ENCODE peak calls at places on chromosome 9, in seven cellular contexts. U is mammary epithelial cell, L is HepG2, P is A549, F is astrocyte, E is PC-3, H is neural progenitor cell. S is an unnamed sample.

GRCh38 chr9:135443811-135444470 is 35.6 kb upstream of the PPP1R26 start:
- DNase-seq in F (no peak), L (no peak), P (no peak), U (no peak), H (peak; percentile 42), E (no peak), S (no peak)

GRCh38 chr9:133767625-133768024 is 29.5 kb upstream of the SARDH start:
- DNase-seq in L (no peak), F (no peak), E (no peak), U (no peak), H (no peak), P (no peak), S (no peak)

GRCh38 chr9:38359689-38360385 is 32.7 kb upstream of the ALDH1B1 start:
- DNase-seq in L (no peak), H (no peak), F (peak; percentile 29), U (no peak), E (no peak), P (no peak), S (peak; percentile 50)

GRCh38 chr9:132243156-132244074 is 81.6 kb downstream of the NTNG2 start:
- DNase-seq in E (peak; percentile 37), P (no peak), F (no peak), U (no peak), L (peak; percentile 10), H (no peak), S (no peak)

GRCh38 chr9:93577045-93577939 is 908 bp downstream of the PHF2 start:
- DNase-seq in F (no peak), L (no peak), U (peak; percentile 40), P (no peak), E (peak; percentile 60), H (peak; percentile 38), S (no peak)

GRCh38 chr9:133738039-133738805 is at the start of gene SARDH:
- DNase-seq in L (peak; percentile 77), H (peak; percentile 84), U (no peak), P (no peak), F (peak; percentile 16), E (peak; percentile 25), S (peak; percentile 48)

GRCh38 chr9:133730994-133731715 is 7.0 kb downstream of the SARDH start:
- DNase-seq in E (no peak), U (no peak), P (no peak), F (no peak), L (no peak), H (peak; percentile 1), S (no peak)

GRCh38 chr9:116661037-116661954 is 25.8 kb upstream of the TRIM32 start:
- DNase-seq in P (peak; percentile 81), H (peak; percentile 82), E (peak; percentile 58), L (peak; percentile 57), U (peak; percentile 67), F (peak; percentile 60), S (peak; percentile 87)

GRCh38 chr9:38224941-38225340 is 155.9 kb upstream of the SHB start:
- DNase-seq in F (no peak), H (no peak), U (no peak), P (no peak), L (no peak), E (no peak), S (no peak)

GRCh38 chr9:105296889-105297288 is 52.4 kb downstream of the SLC44A1 start:
- DNase-seq in E (peak; percentile 66), P (peak; percentile 83), U (peak; percentile 96), H (peak; percentile 31), L (peak; percentile 90), F (peak; percentile 96), S (peak; percentile 96)

GRCh38 chr9:111805841-111806241 is 11.1 kb upstream of the SHOC1 start:
- DNase-seq in F (peak; percentile 78), E (peak; percentile 88), L (no peak), H (no peak), U (peak; percentile 98), P (peak; percentile 64), S (peak; percentile 55)

GRCh38 chr9:100575765-100576368 is 2.0 kb upstream of the CAVIN4 start:
- DNase-seq in E (peak; percentile 68), U (peak; percentile 64), F (peak; percentile 90), H (no peak), L (no peak), P (no peak), S (peak; percentile 52)

GRCh38 chr9:92975452-92975770 is 28.1 kb downstream of the FGD3 start:
- DNase-seq in F (no peak), P (no peak), E (no peak), H (no peak), U (no peak), L (no peak), S (no peak)

GRCh38 chr9:15115702-15116639 is 191.0 kb downstream of the TTC39B start:
- DNase-seq in F (no peak), H (peak; percentile 51), U (no peak), P (no peak), L (no peak), E (peak; percentile 3), S (peak; percentile 28)

GRCh38 chr9:13933268-13933656 is 380.7 kb downstream of the NFIB start:
- DNase-seq in F (no peak), L (no peak), H (no peak), U (no peak), E (no peak), P (no peak), S (no peak)

GRCh38 chr9:89943309-89943708 is 338.5 kb downstream of the GADD45G start:
- DNase-seq in E (no peak), U (no peak), P (no peak), F (no peak), L (no peak), H (no peak), S (no peak)

GRCh38 chr9:89942643-89943042 is 337.8 kb downstream of the GADD45G start:
- DNase-seq in P (no peak), L (no peak), U (no peak), H (no peak), F (no peak), E (no peak), S (no peak)

GRCh38 chr9:89943728-89944127 is 338.9 kb downstream of the GADD45G start:
- DNase-seq in H (no peak), P (no peak), E (no peak), L (no peak), F (no peak), U (no peak), S (no peak)

GRCh38 chr9:89946741-89947140 is 341.9 kb downstream of the GADD45G start:
- DNase-seq in H (no peak), U (no peak), L (no peak), P (no peak), F (no peak), E (no peak), S (no peak)

DNA sequence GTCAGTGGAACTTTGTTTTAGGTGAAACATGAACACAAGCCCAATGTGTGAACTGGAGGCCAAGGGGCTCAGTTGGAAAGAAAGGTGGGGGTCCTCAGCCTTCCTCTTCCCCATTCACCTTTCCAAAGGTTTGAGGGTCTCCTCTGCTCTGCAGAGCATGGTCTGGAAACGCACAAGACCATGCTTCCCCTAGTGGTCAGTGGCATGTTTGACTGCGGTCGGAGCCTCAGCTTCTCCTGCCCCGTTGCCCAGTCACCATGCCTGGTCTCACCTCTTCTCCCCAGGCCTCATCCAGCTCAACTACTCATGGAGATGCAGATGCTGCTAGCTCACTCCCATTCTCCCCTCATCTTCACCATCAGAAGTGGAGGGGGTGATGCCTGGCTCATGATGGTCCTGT is 340.3 kb downstream of the GADD45G start:
- DNase-seq in H (peak; percentile 21), L (no peak), F (no peak), U (no peak), P (no peak), E (no peak), S (no peak)
- TF ChIP-seq CTCF in H (peak; percentile 37), L (peak; percentile 30), F (no peak), U (no peak), P (no peak), E (peak; percentile 28), S (no peak)

DNA sequence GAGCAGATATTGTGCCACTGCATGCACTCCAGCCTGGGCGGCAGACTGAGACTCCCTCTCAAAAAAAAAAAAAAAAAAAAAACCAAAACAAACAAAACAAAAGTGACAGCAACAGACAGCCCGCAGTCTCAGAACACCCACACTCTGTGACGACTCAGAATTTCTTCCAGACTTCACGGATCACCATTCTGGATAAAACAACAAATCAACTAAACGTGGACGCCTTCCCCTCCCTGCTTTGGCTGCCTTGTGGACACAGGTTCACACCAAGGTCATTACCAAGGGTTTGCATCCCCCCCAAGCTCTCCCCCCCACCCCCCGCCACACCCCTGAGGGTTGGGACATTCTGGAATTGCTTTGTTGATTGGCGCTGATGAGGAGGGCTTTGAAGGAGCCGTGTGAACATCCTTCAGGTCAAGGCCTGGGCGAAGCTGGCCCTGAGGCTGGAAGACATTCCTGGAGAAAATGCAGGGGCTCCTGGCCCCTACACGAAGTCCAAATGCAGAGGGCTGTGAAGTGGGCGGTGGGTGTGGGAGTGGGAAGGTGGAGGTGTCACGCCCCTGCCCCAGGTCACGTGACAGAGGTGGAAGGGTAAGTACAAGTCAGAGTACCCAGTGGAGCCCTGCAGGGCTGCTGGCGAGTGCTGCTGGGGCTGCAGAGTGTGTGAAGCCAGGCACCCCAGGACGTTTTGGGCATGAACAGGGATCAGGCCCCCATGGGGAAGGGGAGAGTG is 10.1 kb downstream of the LCN10 start:
- DNase-seq in L (no peak), H (no peak), F (no peak), P (no peak), U (no peak), E (no peak), S (no peak)
- H3K4me2 ChIP-seq in L (no peak overlapping the region), H (no peak overlapping the region), F (no peak overlapping the region), P (no peak overlapping the region), U (no peak overlapping the region), E (no peak overlapping the region), S (no peak overlapping the region)

GRCh38 chr9:121358747-121359146 is 11.3 kb downstream of the STOM start:
- DNase-seq in U (no peak), P (no peak), H (no peak), L (no peak), F (no peak), E (no peak), S (no peak)

GRCh38 chr9:121362813-121363585 is 7.1 kb downstream of the STOM start:
- DNase-seq in L (no peak), E (peak; percentile 43), P (peak; percentile 48), U (peak; percentile 32), F (peak; percentile 56), H (no peak), S (peak; percentile 62)

GRCh38 chr9:121359358-121360294 is 10.4 kb downstream of the STOM start:
- DNase-seq in U (no peak), F (peak; percentile 52), E (no peak), P (no peak), L (no peak), H (no peak), S (no peak)

GRCh38 chr9:121363586-121363961 is 6.5 kb downstream of the STOM start:
- DNase-seq in U (no peak), H (no peak), P (no peak), F (no peak), E (no peak), L (no peak), S (no peak)

GRCh38 chr9:121360975-121361374 is 9.1 kb downstream of the STOM start:
- DNase-seq in U (peak; percentile 51), H (no peak), P (no peak), L (no peak), E (peak; percentile 51), F (peak; percentile 90), S (peak; percentile 92)
- H3K4me1 ChIP-seq in U (peaks cover 37% of the 10 kb centered on the region), H (peaks cover 32% of the 10 kb centered on the region), P (peaks cover 85% of the 10 kb centered on the region), L (peaks cover 36% of the 10 kb centered on the region), E (peaks cover 28% of the 10 kb centered on the region), F (peaks cover 20% of the 10 kb centered on the region), S (peaks cover 34% of the 10 kb centered on the region)

DNA sequence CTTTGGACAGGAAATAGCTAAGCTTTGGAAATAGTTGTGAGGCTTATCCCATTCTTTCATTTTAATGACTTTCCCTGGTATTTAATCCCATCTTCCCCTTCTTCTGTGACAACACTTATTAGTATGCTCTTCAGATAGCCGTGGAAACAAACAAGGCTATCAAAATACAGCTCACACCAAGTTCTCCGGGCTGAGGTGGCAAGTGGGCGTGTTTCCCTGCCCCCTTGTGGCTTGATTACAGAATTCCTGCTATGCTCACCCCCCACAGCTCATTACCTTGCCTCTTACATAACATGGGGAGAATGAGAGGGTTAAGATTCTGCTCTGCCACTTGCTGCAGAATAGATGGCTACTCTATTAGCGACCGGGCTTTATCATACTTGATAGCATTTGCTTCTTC is 437.1 kb upstream of the TLE4 start:
- DNase-seq in P (peak; percentile 23), U (peak; percentile 5), F (peak; percentile 52), E (peak; percentile 24), H (peak; percentile 59), L (no peak), S (peak; percentile 71)
- TF ChIP-seq CTCF in P (no peak), U (peak; percentile 11), F (peak; percentile 8), E (peak; percentile 42), H (peak; percentile 58), L (no peak), S (no peak)